ENCODE peak calls at places on chromosomes 5 and 9, in six cellular contexts. J, F, I, M, E and A are unnamed samples.

GRCh38 chr9:38249587-38250210 is 142.8 kb upstream of the ALDH1B1 start:
- DNase-seq in M (no peak), J (peak), E (no peak), I (no peak), F (no peak), A (no peak)

GRCh38 chr9:86500667-86501435 is 146.6 kb upstream of the TUT7 start:
- DNase-seq in J (no peak), I (no peak), E (no peak), F (no peak), M (no peak), A (no peak)

GRCh38 chr5:148125641-148126040 is 42.7 kb upstream of the SPINK14 start:
- DNase-seq in M (peak), I (no peak), F (no peak), J (peak), E (no peak), A (no peak)

GRCh38 chr9:23434654-23435053 is 391.4 kb downstream of the ELAVL2 start:
- DNase-seq in M (no peak), E (no peak), I (no peak), F (no peak), J (no peak), A (no peak)

GRCh38 chr5:139692605-139693340 is 44.6 kb downstream of the CXXC5 start:
- DNase-seq in F (no peak), E (no peak), M (no peak), J (no peak), I (no peak), A (no peak)

GRCh38 chr5:104265531-104266130 is 703.0 kb upstream of the NUDT12 start:
- DNase-seq in E (no peak), I (no peak), J (no peak), F (no peak), M (no peak), A (no peak)

GRCh38 chr9:75039006-75039405 is 10.9 kb upstream of the CARNMT1 start:
- DNase-seq in E (no peak), M (no peak), J (peak), F (no peak), I (no peak), A (no peak)

GRCh38 chr5:85293139-85293785 is 908.6 kb upstream of the EDIL3 start:
- DNase-seq in F (no peak), I (no peak), J (peak), E (no peak), M (no peak), A (no peak)

GRCh38 chr9:127445851-127446719 is 5.1 kb downstream of the RPL12 start:
- DNase-seq in I (no peak), M (no peak), E (peak), J (no peak), F (peak), A (peak)